ENCODE peak calls at places on chromosomes 1 and 21, in four cellular contexts. One of them, this sample, is unnamed.

GRCh38 chr1:159152031-159152430 is 19.4 kb upstream of the CADM3 start:
- DNase-seq in chondrocyte: no peak
- DNase-seq in NCI-H2107: no peak
- DNase-seq in K562: no peak
- DNase-seq in this sample: no peak

GRCh38 chr1:64478594-64479248 is 8.8 kb downstream of the CACHD1 start:
- DNase-seq in K562: no peak
- DNase-seq in NCI-H2107: no peak
- DNase-seq in chondrocyte: no peak
- DNase-seq in this sample: no peak

GRCh38 chr1:29592731-29593130 is 356.4 kb downstream of the PTPRU start:
- DNase-seq in chondrocyte: no peak
- DNase-seq in NCI-H2107: no peak
- DNase-seq in K562: no peak
- DNase-seq in this sample: no peak

GRCh38 chr1:225179686-225180085 is 248.2 kb downstream of the LBR start:
- DNase-seq in NCI-H2107: no peak
- DNase-seq in K562: no peak
- DNase-seq in chondrocyte: no peak
- DNase-seq in this sample: no peak

GRCh38 chr1:224499204-224499603 is 64.6 kb upstream of the WDR26 start:
- DNase-seq in NCI-H2107: no peak
- DNase-seq in chondrocyte: no peak
- DNase-seq in K562: peak; percentile 39
- DNase-seq in this sample: peak; percentile 37

GRCh38 chr21:45590726-45591618 is 48.7 kb upstream of the SLC19A1 start:
- DNase-seq in NCI-H2107: no peak
- DNase-seq in chondrocyte: no peak
- DNase-seq in K562: peak; percentile 91
- DNase-seq in this sample: no peak

GRCh38 chr1:29698033-29698432 is 461.7 kb downstream of the PTPRU start:
- DNase-seq in K562: peak; percentile 75
- DNase-seq in NCI-H2107: no peak
- DNase-seq in chondrocyte: no peak
- DNase-seq in this sample: peak; percentile 70

GRCh38 chr1:228781161-228781771 is 46.0 kb downstream of the RHOU start:
- DNase-seq in chondrocyte: no peak
- DNase-seq in K562: no peak
- DNase-seq in NCI-H2107: peak; percentile 78
- DNase-seq in this sample: peak; percentile 41

GRCh38 chr1:165257969-165258459 is 98.5 kb downstream of the LMX1A start:
- DNase-seq in K562: peak; percentile 78
- DNase-seq in NCI-H2107: peak; percentile 85
- DNase-seq in chondrocyte: no peak
- DNase-seq in this sample: peak; percentile 39

GRCh38 chr1:23273450-23274133 is 56.3 kb upstream of the HTR1D start:
- DNase-seq in NCI-H2107: no peak
- DNase-seq in chondrocyte: no peak
- DNase-seq in K562: no peak
- DNase-seq in this sample: peak; percentile 92

GRCh38 chr1:11918779-11919519 is 7.3 kb downstream of the KIAA2013 start:
- DNase-seq in NCI-H2107: peak; percentile 59
- DNase-seq in chondrocyte: no peak
- DNase-seq in K562: no peak
- DNase-seq in this sample: peak; percentile 93

GRCh38 chr1:90605070-90605469 is 112.0 kb downstream of the BARHL2 start:
- DNase-seq in chondrocyte: no peak
- DNase-seq in NCI-H2107: no peak
- DNase-seq in K562: no peak
- DNase-seq in this sample: no peak

GRCh38 chr1:1181129-1181937 is 7.7 kb downstream of the TTLL10 start:
- DNase-seq in chondrocyte: peak; percentile 93
- DNase-seq in NCI-H2107: no peak
- DNase-seq in K562: no peak
- DNase-seq in this sample: no peak

GRCh38 chr1:206742702-206743383 is 27.7 kb upstream of the IL19 start:
- DNase-seq in NCI-H2107: no peak
- DNase-seq in K562: no peak
- DNase-seq in chondrocyte: no peak
- DNase-seq in this sample: no peak

GRCh38 chr1:119885903-119886783 is 10.2 kb downstream of the ADAM30 start:
- DNase-seq in chondrocyte: no peak
- DNase-seq in NCI-H2107: no peak
- DNase-seq in K562: peak; percentile 73
- DNase-seq in this sample: peak; percentile 52

GRCh38 chr1:211749251-211749650 is 73.8 kb upstream of the NEK2 start:
- DNase-seq in K562: no peak
- DNase-seq in NCI-H2107: no peak
- DNase-seq in chondrocyte: no peak
- DNase-seq in this sample: no peak

GRCh38 chr1:248884632-248885295 is 21.3 kb upstream of the PGBD2 start:
- DNase-seq in NCI-H2107: no peak
- DNase-seq in K562: peak; percentile 49
- DNase-seq in chondrocyte: no peak
- DNase-seq in this sample: no peak

GRCh38 chr1:231242516-231243198 is 1.6 kb downstream of the GNPAT start:
- DNase-seq in NCI-H2107: no peak
- DNase-seq in chondrocyte: no peak
- DNase-seq in K562: no peak
- DNase-seq in this sample: peak; percentile 43

GRCh38 chr1:223137402-223138100 is 5.5 kb downstream of the TLR5 start:
- DNase-seq in chondrocyte: no peak
- DNase-seq in K562: no peak
- DNase-seq in NCI-H2107: no peak
- DNase-seq in this sample: peak; percentile 73

GRCh38 chr1:19863804-19864203 is 18.4 kb upstream of the OTUD3 start:
- DNase-seq in NCI-H2107: no peak
- DNase-seq in K562: no peak
- DNase-seq in chondrocyte: no peak
- DNase-seq in this sample: peak; percentile 85

GRCh38 chr1:171055966-171056643 is 34.6 kb upstream of the FMO3 start:
- DNase-seq in NCI-H2107: no peak
- DNase-seq in K562: no peak
- DNase-seq in chondrocyte: no peak
- DNase-seq in this sample: no peak

GRCh38 chr1:225942574-225942973 is 1.6 kb upstream of the LEFTY2 start:
- DNase-seq in K562: no peak
- DNase-seq in NCI-H2107: no peak
- DNase-seq in chondrocyte: no peak
- DNase-seq in this sample: no peak

GRCh38 chr1:15283500-15283899 is 36.5 kb downstream of the FHAD1 start:
- DNase-seq in NCI-H2107: no peak
- DNase-seq in chondrocyte: no peak
- DNase-seq in K562: no peak
- DNase-seq in this sample: no peak

GRCh38 chr1:54350360-54350759 is 55.8 kb downstream of the SSBP3 start:
- DNase-seq in K562: no peak
- DNase-seq in NCI-H2107: no peak
- DNase-seq in chondrocyte: no peak
- DNase-seq in this sample: no peak

GRCh38 chr1:59173721-59174120 is 123.2 kb upstream of the FGGY start:
- DNase-seq in K562: no peak
- DNase-seq in NCI-H2107: no peak
- DNase-seq in chondrocyte: no peak
- DNase-seq in this sample: peak; percentile 81

GRCh38 chr1:119971710-119972570 is 75.6 kb upstream of the ADAM30 start:
- DNase-seq in NCI-H2107: no peak
- DNase-seq in chondrocyte: no peak
- DNase-seq in K562: no peak
- DNase-seq in this sample: no peak